ENCODE peak calls at places on chromosomes 16 and 17, in ten cellular contexts. G, Q, U, D, I, P, M, J, S and H are unnamed samples.

GRCh38 chr17:78939615-78940014 is 14.4 kb upstream of the TIMP2 start:
- DNase-seq in P (no peak), Q (no peak), U (no peak), I (no peak), S (no peak), D (peak), J (no peak), G (no peak), M (no peak), H (no peak)

GRCh38 chr17:60151355-60151754 is 1.6 kb downstream of the CA4 start:
- DNase-seq in M (no peak), U (no peak), P (no peak), Q (no peak), J (no peak), D (no peak), S (no peak), G (no peak), I (no peak), H (no peak)

GRCh38 chr16:5851583-5851982 is 754.0 kb upstream of the EEF2KMT start:
- DNase-seq in M (no peak), J (no peak), P (no peak), Q (no peak), D (no peak), G (no peak), U (no peak), S (no peak), I (no peak), H (no peak)

GRCh38 chr16:1530883-1531637 is 2.4 kb upstream of the TMEM204 start:
- DNase-seq in I (no peak), P (peak), Q (no peak), U (no peak), S (no peak), G (no peak), M (peak), J (no peak), D (no peak), H (no peak)

GRCh38 chr17:36525113-36525512 is 9.6 kb downstream of the MYO19 start:
- DNase-seq in D (no peak), Q (no peak), G (no peak), S (no peak), M (no peak), J (no peak), P (no peak), U (no peak), I (no peak), H (no peak)

GRCh38 chr16:31167315-31167714 is 12.6 kb upstream of the FUS start:
- DNase-seq in G (no peak), M (no peak), P (no peak), S (no peak), D (no peak), I (no peak), Q (no peak), J (no peak), U (no peak), H (no peak)

GRCh38 chr17:19311421-19312215 is 50.9 kb downstream of the B9D1 start:
- DNase-seq in I (no peak), S (no peak), Q (no peak), P (no peak), M (no peak), G (no peak), J (no peak), D (peak), U (no peak), H (no peak)

GRCh38 chr17:54536306-54536705 is 364.3 kb upstream of the TOM1L1 start:
- DNase-seq in S (no peak), J (no peak), D (no peak), I (no peak), G (no peak), Q (no peak), P (no peak), U (no peak), M (no peak), H (no peak)

GRCh38 chr16:67155305-67156145 is 4.2 kb downstream of the TRADD start:
- DNase-seq in Q (peak), D (peak), P (peak), U (peak), I (peak), M (peak), J (peak), S (peak), G (peak), H (no peak)

GRCh38 chr17:38403491-38403890 is 24.8 kb upstream of the ARHGAP23 start:
- DNase-seq in I (no peak), S (no peak), U (peak), M (no peak), G (no peak), Q (no peak), J (no peak), P (no peak), D (no peak), H (no peak)

GRCh38 chr17:49996495-49997255 is 1.7 kb upstream of the DLX3 start:
- DNase-seq in G (peak), P (no peak), U (peak), D (peak), Q (no peak), I (peak), M (peak), S (no peak), J (peak), H (peak)

GRCh38 chr17:50922107-50922506 is 56.0 kb upstream of the TOB1 start:
- DNase-seq in I (no peak), S (no peak), D (no peak), P (no peak), U (no peak), G (peak), Q (no peak), J (no peak), M (no peak), H (no peak)

GRCh38 chr16:25512041-25512440 is 179.7 kb upstream of the HS3ST4 start:
- DNase-seq in S (no peak), G (no peak), P (no peak), Q (no peak), D (no peak), U (no peak), M (no peak), J (no peak), I (no peak), H (no peak)

GRCh38 chr16:67661101-67661661 is 421 bp downstream of the PARD6A start:
- DNase-seq in D (peak), J (peak), G (no peak), P (no peak), U (peak), M (peak), Q (no peak), S (no peak), I (no peak), H (no peak)

GRCh38 chr16:5633845-5634440 is 536.3 kb upstream of the EEF2KMT start:
- DNase-seq in S (no peak), U (peak), G (peak), I (peak), M (no peak), D (no peak), P (no peak), Q (no peak), J (no peak), H (peak)

GRCh38 chr17:30249460-30249859 is 14.0 kb upstream of the SLC6A4 start:
- DNase-seq in P (no peak), J (no peak), S (no peak), D (no peak), U (no peak), I (no peak), G (no peak), M (no peak), Q (no peak), H (no peak)

GRCh38 chr17:60491771-60492170 is 34.3 kb downstream of the APPBP2 start:
- DNase-seq in S (no peak), Q (no peak), I (no peak), U (no peak), D (no peak), M (no peak), J (no peak), G (no peak), P (no peak), H (no peak)

GRCh38 chr16:87703835-87704375 is 61.9 kb downstream of the KLHDC4 start:
- DNase-seq in S (no peak), D (peak), I (no peak), G (no peak), M (no peak), U (no peak), Q (no peak), J (no peak), P (no peak), H (no peak)

GRCh38 chr16:4319454-4319853 is 3.6 kb downstream of the GLIS2 start:
- DNase-seq in I (no peak), Q (no peak), M (no peak), P (no peak), U (no peak), G (no peak), D (no peak), J (no peak), S (no peak), H (no peak)

GRCh38 chr17:34305061-34305460 is 14.2 kb upstream of the CCL8 start:
- DNase-seq in D (no peak), Q (no peak), S (no peak), I (no peak), P (no peak), G (no peak), M (no peak), U (no peak), J (no peak), H (no peak)

GRCh38 chr16:19898924-19899604 is 14.4 kb upstream of the GPRC5B start:
- DNase-seq in J (peak), P (no peak), S (no peak), I (peak), Q (no peak), M (no peak), D (peak), U (peak), G (peak), H (peak)

GRCh38 chr17:6366144-6366755 is 68.7 kb downstream of the AIPL1 start:
- DNase-seq in I (no peak), J (no peak), G (no peak), D (no peak), P (no peak), Q (no peak), M (no peak), S (no peak), U (no peak), H (no peak)

GRCh38 chr17:60601443-60602384 is 1.7 kb downstream of the PPM1D start:
- DNase-seq in J (peak), P (no peak), U (peak), S (peak), G (peak), Q (peak), D (peak), M (peak), I (peak), H (peak)

GRCh38 chr17:61065263-61065773 is 334.3 kb upstream of the TBX2 start:
- DNase-seq in M (no peak), U (no peak), P (no peak), J (no peak), D (peak), Q (no peak), I (peak), G (peak), S (no peak), H (peak)

GRCh38 chr16:80174416-80174815 is 366.4 kb upstream of the DYNLRB2 start:
- DNase-seq in S (no peak), D (no peak), J (no peak), U (no peak), P (no peak), G (peak), Q (no peak), M (no peak), I (no peak), H (peak)

GRCh38 chr17:63445571-63446217 is 412 bp downstream of the CYB561 start:
- DNase-seq in Q (no peak), M (peak), U (peak), J (peak), I (peak), G (peak), D (peak), P (no peak), S (no peak), H (peak)

GRCh38 chr16:48184681-48185080 is 28.9 kb upstream of the ABCC12 start:
- DNase-seq in M (no peak), U (no peak), J (no peak), I (no peak), G (no peak), Q (no peak), D (no peak), S (no peak), P (no peak), H (no peak)

GRCh38 chr17:49104511-49105074 is 28.0 kb upstream of the B4GALNT2 start:
- DNase-seq in U (no peak), P (no peak), G (no peak), S (no peak), M (no peak), D (no peak), Q (no peak), I (no peak), J (no peak), H (no peak)

GRCh38 chr16:66457888-66458287 is 30.8 kb downstream of the BEAN1 start:
- DNase-seq in Q (no peak), I (no peak), M (no peak), J (no peak), G (peak), D (no peak), U (peak), S (no peak), P (no peak), H (no peak)

GRCh38 chr16:324451-325334 is 27.8 kb downstream of the AXIN1 start:
- DNase-seq in U (no peak), M (no peak), P (no peak), I (peak), S (no peak), J (no peak), D (no peak), G (no peak), Q (no peak), H (no peak)

GRCh38 chr16:66899945-66900688 is 18.6 kb downstream of the CDH16 start:
- DNase-seq in U (peak), Q (no peak), P (peak), D (peak), G (peak), I (peak), J (peak), S (no peak), M (peak), H (peak)

GRCh38 chr16:23434380-23434779 is 18.6 kb downstream of the COG7 start:
- DNase-seq in I (peak), G (peak), P (no peak), M (no peak), J (peak), U (peak), Q (peak), S (peak), D (peak), H (peak)

GRCh38 chr16:58026705-58027340 is 1.3 kb downstream of the MMP15 start:
- DNase-seq in Q (no peak), I (no peak), M (no peak), J (peak), G (no peak), S (no peak), P (no peak), D (no peak), U (peak), H (no peak)

GRCh38 chr17:58282442-58282841 is 1.7 kb upstream of the MPO start:
- DNase-seq in J (no peak), M (no peak), Q (no peak), U (no peak), G (no peak), S (no peak), D (no peak), P (no peak), I (peak), H (no peak)

GRCh38 chr16:75461575-75461974 is 2.9 kb downstream of the TMEM170A start:
- DNase-seq in J (no peak), P (no peak), S (no peak), M (no peak), D (no peak), Q (no peak), U (no peak), I (no peak), G (peak), H (no peak)

GRCh38 chr17:1461193-1461944 is 5.3 kb upstream of the CRK start:
- DNase-seq in D (no peak), M (no peak), P (no peak), J (no peak), Q (no peak), S (no peak), U (no peak), I (no peak), G (no peak), H (no peak)

GRCh38 chr17:10114931-10115535 is 83.4 kb downstream of the GAS7 start:
- DNase-seq in S (peak), G (peak), I (no peak), M (peak), J (no peak), P (peak), U (no peak), D (no peak), Q (peak), H (peak)

GRCh38 chr17:3935825-3936355 is 19.6 kb upstream of the P2RX1 start:
- DNase-seq in I (no peak), J (no peak), U (no peak), Q (no peak), G (no peak), S (no peak), M (no peak), P (no peak), D (peak), H (no peak)

GRCh38 chr16:70765491-70765890 is 35.5 kb downstream of the VAC14 start:
- DNase-seq in U (no peak), M (peak), I (no peak), D (no peak), J (no peak), S (no peak), G (no peak), P (no peak), Q (no peak), H (no peak)

GRCh38 chr17:8401107-8401506 is 3.5 kb upstream of the RNF222 start:
- DNase-seq in D (no peak), S (no peak), I (no peak), P (no peak), Q (no peak), J (no peak), U (no peak), G (no peak), M (no peak), H (no peak)